ENCODE peak calls at places on chromosomes 16 and 17, in seven cellular contexts. H is neural progenitor cell; I is endothelial cell of umbilical vein; K is IMR-90; O is CD4-positive, CD25-positive, alpha-beta regulatory T cell; A is stomach; V is upper lobe of right lung. E is an unnamed sample. For H3K9me3, the result is how much of the 10 kb centered on the place peaks cover.

GRCh38 chr17:79038545-79039135 is 14.7 kb downstream of the C1QTNF1 start:
- DNase-seq in O (no peak), I (no peak), A (no peak), K (peak), H (no peak), V (peak), E (peak)

GRCh38 chr16:5642470-5642869 is 544.9 kb upstream of the EEF2KMT start:
- DNase-seq in K (no peak), V (no peak), O (no peak), H (peak), I (no peak), A (no peak), E (no peak)

GRCh38 chr17:1986783-1987451 is 38.2 kb downstream of the RTN4RL1 start:
- DNase-seq in A (no peak), I (no peak), K (no peak), V (no peak), H (no peak), O (no peak), E (peak)

GRCh38 chr17:74379495-74380085 is 12.3 kb downstream of the GPR142 start:
- DNase-seq in I (peak), V (peak), O (peak), A (peak), K (peak), H (peak), E (peak)

GRCh38 chr17:50393700-50394099 is 3.6 kb downstream of the LRRC59 start:
- DNase-seq in K (no peak), H (no peak), I (no peak), V (no peak), O (no peak), A (no peak), E (no peak)

GRCh38 chr16:46859719-46860152 is 24.4 kb upstream of the GPT2 start:
- DNase-seq in O (no peak), K (peak), A (peak), V (no peak), H (no peak), I (peak), E (no peak)

GRCh38 chr16:75908718-75909117 is 182.4 kb upstream of the CPHXL start:
- DNase-seq in V (no peak), I (no peak), A (no peak), O (no peak), K (no peak), H (no peak), E (no peak)

GRCh38 chr17:3659541-3660111 is 8.8 kb downstream of the TAX1BP3 start:
- DNase-seq in I (no peak), K (peak), A (peak), V (no peak), H (no peak), O (no peak), E (peak)

GRCh38 chr16:3157229-3158013 is 22.6 kb downstream of the ZNF213 start:
- DNase-seq in K (peak), O (no peak), A (peak), H (peak), V (peak), I (peak), E (peak)

GRCh38 chr16:64278196-64278595 is 843.7 kb downstream of the CDH11 start:
- DNase-seq in H (no peak), K (peak), A (no peak), O (no peak), I (no peak), V (no peak), E (no peak)

DNA sequence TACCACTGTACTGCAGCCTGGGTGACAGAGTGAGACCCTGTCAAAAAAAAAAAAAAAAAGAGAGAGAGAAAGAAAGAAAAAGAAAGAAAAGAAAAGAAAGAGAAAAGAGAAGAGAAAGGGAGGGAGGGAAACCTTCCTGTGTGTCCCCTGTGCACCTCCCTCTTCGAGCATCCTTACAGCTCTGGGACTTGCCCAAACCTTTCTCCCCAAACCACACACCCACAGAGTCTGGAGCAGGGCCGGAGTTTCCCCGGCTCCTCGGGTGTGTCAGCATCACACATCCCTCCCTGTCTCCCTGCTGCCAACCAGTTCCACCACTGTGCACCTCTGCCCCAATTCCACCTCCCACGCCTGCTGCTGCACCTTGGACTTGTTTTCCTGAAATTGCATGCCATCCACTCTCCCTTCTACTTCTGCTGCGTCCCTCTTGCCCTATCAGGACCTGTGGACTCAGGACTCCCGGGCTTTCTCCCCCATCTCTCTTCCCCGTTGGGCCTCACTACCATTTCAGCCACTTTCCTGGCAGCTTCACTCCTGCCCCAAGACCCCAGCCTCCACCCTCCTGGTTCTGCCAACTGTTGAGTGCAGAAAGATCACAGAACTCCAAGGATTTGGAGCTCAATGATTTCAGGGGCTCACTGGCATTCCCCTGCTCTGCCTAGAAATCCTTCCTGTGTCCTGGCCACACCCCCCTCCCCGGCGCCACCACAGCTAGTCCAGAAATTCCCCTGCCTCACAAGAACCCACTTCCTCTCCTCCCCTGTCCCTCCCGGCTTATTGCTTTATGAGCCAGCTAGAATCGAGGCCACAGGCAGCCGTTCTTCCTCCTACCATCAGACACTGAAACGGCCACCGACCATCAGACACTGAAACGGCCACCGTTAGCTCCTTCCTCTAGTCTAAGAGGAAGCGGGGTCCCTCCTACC is 3.7 kb upstream of the CDK3 start:
- DNase-seq in V (peak), O (no peak), K (peak), H (no peak), A (peak), I (no peak), E (no peak)
- H3K27ac ChIP-seq in V (peak), O (peak), K (no peak), H (no peak), A (peak), I (no peak), E (no peak)

GRCh38 chr16:71439531-71439930 is 2.3 kb downstream of the TLE7 start:
- DNase-seq in I (no peak), A (no peak), V (no peak), H (no peak), O (no peak), K (no peak), E (no peak)

GRCh38 chr16:71443714-71444113 is 1.9 kb upstream of the TLE7 start:
- DNase-seq in V (no peak), A (no peak), K (no peak), H (no peak), I (no peak), O (no peak), E (no peak)

GRCh38 chr16:71440669-71441347 is 1.0 kb downstream of the TLE7 start:
- DNase-seq in H (peak), K (no peak), A (no peak), I (no peak), O (no peak), V (no peak), E (no peak)

GRCh38 chr16:71442041-71442440 is at the start of gene TLE7:
- DNase-seq in O (no peak), I (no peak), V (no peak), H (no peak), K (no peak), A (no peak), E (no peak)

DNA sequence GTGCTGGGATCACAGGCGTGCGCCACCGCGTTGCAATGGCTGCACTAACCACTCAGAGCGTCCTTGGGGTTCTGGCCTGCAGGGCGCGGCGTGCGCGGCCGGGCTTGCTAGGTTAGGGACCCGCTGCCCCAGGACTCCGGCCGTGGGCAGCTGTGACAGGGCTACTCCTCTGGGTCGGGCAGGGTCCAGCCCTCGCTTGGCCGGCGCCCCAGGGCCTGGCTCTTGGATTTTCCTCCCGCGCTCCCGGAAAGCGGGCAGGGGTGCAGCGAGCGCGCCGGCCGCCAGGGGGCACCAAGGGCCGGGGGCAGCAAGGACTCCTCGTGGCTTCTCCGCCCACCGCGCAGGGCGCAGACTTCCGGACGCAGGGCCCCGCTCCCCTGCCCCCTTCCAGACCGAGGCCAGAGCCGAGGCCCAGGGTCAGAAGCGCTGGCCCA is 489 bp downstream of the TLE7 start:
- DNase-seq in O (no peak), I (no peak), A (no peak), V (no peak), K (no peak), H (no peak), E (peak)
- H3K9me3 ChIP-seq in O (under half), I (under half), A (half or more), V (under half), K (under half), H (under half), E (under half)

DNA sequence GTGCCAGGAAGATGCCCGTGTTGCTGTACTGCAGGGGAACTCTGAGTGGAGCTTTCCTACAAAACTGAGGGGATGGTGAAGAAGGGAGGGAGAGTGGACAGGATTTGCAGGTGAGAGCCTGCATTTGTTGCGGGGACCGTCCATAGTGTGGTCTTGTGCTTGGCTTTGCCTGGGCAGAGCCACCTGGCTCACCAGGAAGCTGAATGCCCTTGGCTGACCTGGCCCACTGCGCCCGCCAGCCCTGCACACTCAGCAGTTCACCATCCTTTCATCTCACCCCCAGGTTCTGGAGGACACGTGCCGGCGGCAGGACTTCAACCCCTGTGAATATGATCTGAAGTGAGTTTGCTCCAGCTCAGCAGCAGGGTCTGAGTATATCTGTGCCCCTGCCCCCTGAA is 1.5 kb downstream of the ASPSCR1 start:
- DNase-seq in V (no peak), O (no peak), A (peak), H (no peak), I (no peak), K (no peak), E (no peak)
- H3K27ac ChIP-seq in V (no peak), O (no peak), A (peak), H (no peak), I (no peak), K (no peak), E (no peak)

DNA sequence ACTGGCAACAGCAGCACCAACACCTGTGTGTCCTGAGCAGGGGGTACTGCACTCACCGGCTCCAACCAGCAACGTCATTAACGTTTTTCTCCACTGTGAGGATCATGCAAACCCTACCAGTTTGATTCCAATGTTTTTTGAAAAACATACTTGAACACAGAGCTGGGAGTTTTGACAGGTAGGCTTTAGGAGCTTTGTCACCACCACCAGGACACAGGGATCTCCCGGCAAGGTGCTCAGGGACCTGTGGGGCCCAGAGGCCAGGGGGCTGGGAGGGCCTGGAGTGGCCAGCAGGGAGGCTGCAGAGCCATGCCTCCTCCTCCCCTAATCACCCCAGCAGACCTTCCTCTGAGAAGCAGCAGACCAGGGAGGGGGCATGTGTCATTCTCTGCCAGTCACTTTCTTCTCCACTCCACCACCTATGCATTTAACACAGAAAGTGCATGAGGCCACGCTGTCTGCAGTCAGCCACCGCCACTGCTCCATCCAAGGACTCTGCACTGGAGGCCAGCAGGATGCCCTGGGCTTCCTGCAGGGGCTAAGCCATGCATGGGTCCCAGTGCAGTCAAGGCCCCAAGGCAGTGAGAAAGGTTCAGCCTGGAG is 768.2 kb downstream of the KCNJ18 start:
- DNase-seq in H (no peak), O (no peak), A (no peak), I (no peak), V (no peak), K (no peak), E (no peak)
- H3K9me3 ChIP-seq in H (under half), O (under half), A (under half), I (under half), V (under half), K (under half), E (under half)

DNA sequence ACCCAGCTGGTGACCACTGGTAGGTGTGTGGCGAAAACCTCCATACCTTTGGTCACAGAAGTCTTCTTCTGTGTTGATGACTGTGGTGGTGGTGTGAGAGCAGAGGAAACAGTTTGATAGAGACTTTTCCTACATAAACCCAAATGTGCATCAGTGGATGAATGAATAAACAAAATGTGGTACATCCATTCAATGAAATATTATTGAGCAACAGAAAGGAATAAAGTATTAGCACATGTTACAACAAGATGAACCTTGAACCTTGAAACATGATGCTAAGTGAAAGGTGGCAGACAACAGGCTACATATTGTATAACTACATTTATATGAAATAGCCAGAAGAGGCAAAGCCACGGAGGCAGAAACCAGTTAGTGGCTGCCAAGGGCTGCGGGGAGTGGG is 15.2 kb downstream of the CDK5R1 start:
- DNase-seq in I (no peak), K (no peak), O (no peak), A (no peak), H (no peak), V (peak), E (no peak)
- H3K27ac ChIP-seq in I (no peak), K (no peak), O (peak), A (no peak), H (no peak), V (no peak), E (no peak)

GRCh38 chr16:31819948-31820347 is 53.7 kb upstream of the ZNF267 start:
- DNase-seq in K (no peak), V (no peak), H (no peak), O (no peak), A (no peak), I (no peak), E (no peak)
- H3K9me3 ChIP-seq in K (under half), V (under half), H (under half), O (under half), A (under half), I (under half), E (under half)

GRCh38 chr17:9342225-9342624 is 233.4 kb downstream of the STX8 start:
- DNase-seq in K (no peak), V (no peak), O (no peak), H (peak), I (no peak), A (no peak), E (no peak)
- H3K27ac ChIP-seq in K (no peak), V (no peak), O (no peak), H (no peak), I (no peak), A (no peak), E (no peak)

DNA sequence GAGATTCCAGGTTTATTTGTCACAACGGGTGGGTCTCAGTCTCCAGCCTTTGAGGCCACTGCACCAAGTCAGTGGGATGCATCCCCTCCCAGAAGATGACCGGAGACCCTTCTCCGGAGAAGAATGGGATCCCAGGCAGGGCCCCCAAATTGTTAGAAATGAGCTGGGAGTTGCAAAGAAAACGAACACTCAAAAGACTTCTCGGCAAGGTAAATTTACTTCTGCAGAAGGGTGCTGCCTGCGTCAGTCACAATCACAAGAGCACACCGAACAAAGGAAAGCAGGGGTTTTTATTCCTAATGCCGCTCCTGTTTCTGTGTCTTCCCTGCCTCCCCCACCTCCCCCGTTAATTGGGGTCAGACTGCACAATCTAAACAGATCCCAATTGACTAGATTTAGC is 61.4 kb downstream of the ATF7IP2 start:
- DNase-seq in O (no peak), H (peak), V (no peak), I (no peak), K (no peak), A (no peak), E (no peak)
- H3K9me3 ChIP-seq in O (under half), H (under half), V (under half), I (under half), K (under half), A (half or more), E (under half)

E was measured in pancreas.